ENCODE peak calls at places on chromosomes 12 and 14, in five cellular contexts. M, Z, U, F and P are unnamed samples.

GRCh38 chr12:15863984-15864383 is 18.2 kb upstream of the STRAP start:
- DNase-seq in F (no peak), M (no peak), Z (no peak), U (no peak), P (no peak)

GRCh38 chr12:102421801-102422583 is 58.4 kb downstream of the IGF1 start:
- DNase-seq in M (no peak), F (no peak), U (no peak), Z (no peak), P (no peak)

GRCh38 chr14:22194669-22195068 is 394.4 kb downstream of the DAD1 start:
- DNase-seq in Z (no peak), U (no peak), M (no peak), F (no peak), P (no peak)

GRCh38 chr14:98112211-98112780 is 1159.7 kb downstream of the BCL11B start:
- DNase-seq in F (no peak), U (no peak), Z (no peak), M (no peak), P (no peak)

GRCh38 chr14:72824051-72824450 is 69.8 kb downstream of the DPF3 start:
- DNase-seq in F (no peak), Z (no peak), M (no peak), U (no peak), P (no peak)

GRCh38 chr14:95092723-95093122 is 64.6 kb downstream of the DICER1 start:
- DNase-seq in Z (no peak), F (no peak), U (no peak), M (no peak), P (no peak)

GRCh38 chr12:96710127-96710745 is 196.8 kb upstream of the NEDD1 start:
- DNase-seq in U (no peak), F (no peak), M (no peak), Z (no peak), P (no peak)

GRCh38 chr14:68466491-68466977 is 326.3 kb downstream of the ZFP36L1 start:
- DNase-seq in M (peak; percentile 91), Z (no peak), U (no peak), F (no peak), P (no peak)

GRCh38 chr14:32985881-32986280 is 47.2 kb downstream of the NPAS3 start:
- DNase-seq in Z (no peak), F (peak; percentile 56), U (no peak), M (peak; percentile 26), P (peak; percentile 48)

GRCh38 chr14:38469156-38469555 is 213.3 kb upstream of the CLEC14A start:
- DNase-seq in Z (no peak), U (no peak), F (no peak), M (peak; percentile 92), P (no peak)

DNA sequence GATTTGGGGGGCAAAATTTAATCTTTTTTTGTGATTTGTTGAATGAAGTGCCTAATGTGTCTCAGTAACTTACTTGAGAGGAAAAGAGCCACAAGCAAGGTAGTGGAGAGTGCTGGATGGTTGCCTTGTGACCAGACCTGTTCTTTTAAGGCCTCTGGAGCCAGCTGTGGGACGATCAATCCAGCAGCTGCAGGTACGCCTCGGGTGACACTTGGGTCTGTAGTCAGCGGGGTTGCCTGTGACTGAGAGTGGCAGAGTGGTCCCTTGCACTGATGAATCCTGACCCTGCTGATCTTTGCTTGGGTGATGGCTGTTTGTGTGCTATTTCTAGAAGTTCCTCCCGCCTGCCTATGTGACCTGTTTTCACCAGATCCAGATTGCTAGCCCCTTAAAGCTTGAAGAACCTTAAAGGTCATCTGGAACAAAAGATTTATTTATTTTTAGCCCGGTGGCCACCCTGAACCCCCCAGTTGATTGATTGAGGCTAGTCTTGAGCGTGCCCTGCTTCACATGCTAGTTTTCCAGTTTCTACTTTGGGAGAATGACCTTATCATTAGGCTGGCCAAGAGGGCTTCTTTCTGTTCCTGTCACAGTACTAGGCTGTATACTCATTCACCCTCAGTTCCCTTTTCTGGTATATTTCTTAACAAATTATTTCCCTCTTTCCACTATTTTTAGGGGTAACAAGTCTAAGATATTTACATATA is 23.2 kb downstream of the PRKCH start:
- DNase-seq in F (no peak), Z (no peak), M (no peak), U (no peak), P (no peak)
- H3K27ac ChIP-seq in F (peak overlapping the region; percentile 27), Z (peak overlapping the region; percentile 34), M (no peak overlapping the region), U (no peak overlapping the region), P (no peak overlapping the region)

DNA sequence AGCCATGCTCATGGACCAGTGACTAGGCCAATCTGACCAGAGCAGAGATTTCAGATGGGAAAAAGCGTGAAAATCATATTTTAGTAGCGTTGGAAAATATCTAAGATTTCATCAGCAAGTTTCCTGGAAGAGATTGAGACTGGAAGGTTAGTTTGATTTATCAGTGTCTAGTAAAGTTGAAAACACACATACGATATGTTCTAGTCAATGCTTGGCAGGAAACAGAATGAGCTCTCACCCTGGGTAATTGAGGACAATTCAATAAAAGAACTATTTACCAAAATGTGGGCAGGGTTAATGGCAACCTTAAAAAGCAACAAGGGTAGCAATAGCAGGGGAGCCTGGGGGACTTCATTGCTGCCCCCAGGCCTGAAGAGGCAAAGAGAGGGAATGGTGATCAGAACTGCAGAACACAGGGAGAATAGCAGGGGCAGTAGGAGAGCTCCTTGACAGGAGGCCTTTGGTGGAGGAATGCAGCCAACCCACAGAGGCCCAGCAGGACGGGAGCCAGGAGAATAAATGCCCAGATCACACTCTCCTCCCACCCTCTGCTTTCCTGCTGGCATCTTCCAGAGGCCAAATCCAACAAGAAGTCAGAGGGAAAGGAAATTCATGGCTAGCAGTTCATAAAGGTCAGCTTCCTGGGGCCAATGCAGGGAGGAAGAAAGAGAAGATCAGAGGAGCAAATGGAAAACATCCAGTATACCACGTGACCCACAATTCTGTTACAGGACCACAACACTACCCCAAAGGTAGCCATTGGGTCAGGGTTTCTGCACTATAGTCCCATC is 27.6 kb upstream of the LRP6 start:
- DNase-seq in Z (no peak), F (no peak), U (no peak), M (peak; percentile 15), P (no peak)
- H3K27ac ChIP-seq in Z (peak overlapping the region; percentile 68), F (no peak overlapping the region), U (no peak overlapping the region), M (no peak overlapping the region), P (no peak overlapping the region)

DNA sequence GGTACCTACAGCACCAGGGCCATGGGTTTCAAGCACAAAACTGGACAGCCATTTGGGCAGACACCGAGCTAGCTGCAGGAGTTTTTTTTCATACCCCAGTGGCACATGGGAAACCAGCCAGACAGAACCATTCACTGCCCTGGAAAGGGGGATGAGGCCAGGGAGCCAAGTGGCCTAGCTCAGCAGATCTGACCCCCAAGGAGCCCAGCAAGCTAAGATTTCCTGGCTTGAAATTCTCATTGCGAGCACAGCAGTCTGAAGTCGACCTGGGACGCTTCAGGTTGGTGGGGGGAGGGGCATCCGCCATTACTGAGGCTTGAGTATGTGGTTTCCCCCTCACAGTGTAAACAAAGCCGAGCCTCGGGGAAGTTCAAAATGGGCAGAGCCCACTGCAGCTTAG is 81.2 kb upstream of the CCDC175 start:
- DNase-seq in Z (no peak), U (no peak), M (no peak), F (no peak), P (no peak)
- H3K27ac ChIP-seq in Z (no peak overlapping the region), U (no peak overlapping the region), M (no peak overlapping the region), F (no peak overlapping the region), P (no peak overlapping the region)

GRCh38 chr14:102501751-102502315 is 7.7 kb downstream of the ANKRD9 start:
- DNase-seq in Z (no peak), M (no peak), U (no peak), F (peak; percentile 58), P (no peak)

GRCh38 chr14:102498678-102499265 is 10.8 kb downstream of the ANKRD9 start:
- DNase-seq in M (no peak), F (no peak), Z (no peak), U (no peak), P (no peak)

GRCh38 chr14:102500724-102501123 is 8.9 kb downstream of the ANKRD9 start:
- DNase-seq in M (no peak), Z (no peak), F (no peak), U (no peak), P (no peak)

GRCh38 chr14:102499401-102500189 is 10.0 kb downstream of the ANKRD9 start:
- DNase-seq in F (peak; percentile 97), M (no peak), U (no peak), Z (no peak), P (no peak)

DNA sequence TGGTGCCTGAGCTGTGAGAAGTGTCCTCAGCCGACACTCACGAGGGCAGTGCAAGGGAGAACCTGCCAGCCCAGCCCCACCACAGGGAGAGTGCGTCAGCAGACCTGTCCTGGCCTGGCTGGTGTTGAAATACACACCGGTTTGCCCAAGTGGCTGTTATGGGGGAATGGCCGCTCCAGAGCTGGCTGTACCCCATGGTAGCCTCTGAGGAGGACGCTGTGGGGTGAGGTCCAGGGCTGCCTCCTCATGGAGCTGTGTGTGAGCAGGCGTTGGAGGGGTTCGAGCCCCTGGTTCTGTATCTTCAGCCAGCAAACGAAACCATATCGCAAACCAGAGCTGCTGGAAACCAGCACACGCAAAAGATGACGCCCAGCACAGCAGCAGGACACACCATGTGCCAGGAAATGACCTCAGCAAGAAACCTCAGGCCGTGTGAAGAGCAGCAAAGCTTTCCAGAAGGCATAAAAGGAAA is 9.3 kb downstream of the ANKRD9 start:
- DNase-seq in U (no peak), F (peak; percentile 91), Z (peak; percentile 43), M (peak; percentile 60), P (peak; percentile 70)
- H3K27ac ChIP-seq in U (peak overlapping the region; percentile 84), F (peak overlapping the region; percentile 93), Z (peak overlapping the region; percentile 55), M (peak overlapping the region; percentile 85), P (peak overlapping the region; percentile 79)

DNA sequence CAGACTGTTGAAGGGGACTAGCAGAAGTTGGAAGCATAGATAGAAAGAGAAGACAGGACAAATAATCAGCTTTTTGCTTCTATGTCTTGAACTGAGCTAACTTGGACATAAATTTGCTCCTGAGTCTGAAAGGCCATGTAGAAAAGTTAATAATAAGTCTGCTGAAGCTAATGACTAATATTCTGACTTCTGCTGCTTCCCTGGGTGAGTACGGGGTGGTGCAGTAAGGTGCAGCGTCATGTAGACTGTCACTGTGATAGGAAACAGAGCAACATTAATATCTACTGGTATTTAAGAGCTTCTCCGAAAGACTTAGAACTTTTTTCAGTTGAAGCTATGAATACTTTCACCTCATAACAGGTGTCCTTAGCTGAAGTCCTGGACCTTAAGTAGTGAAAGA is 34.1 kb upstream of the CPM start:
- DNase-seq in Z (no peak), U (no peak), F (no peak), M (no peak), P (no peak)
- H3K27ac ChIP-seq in Z (no peak overlapping the region), U (no peak overlapping the region), F (no peak overlapping the region), M (no peak overlapping the region), P (no peak overlapping the region)

GRCh38 chr14:101908795-101909194 is 55.6 kb upstream of the DYNC1H1 start:
- DNase-seq in F (no peak), M (no peak), U (no peak), Z (no peak), P (no peak)
- H3K27ac ChIP-seq in F (no peak overlapping the region), M (no peak overlapping the region), U (no peak overlapping the region), Z (no peak overlapping the region), P (no peak overlapping the region)

GRCh38 chr12:50613463-50613862 is 108.7 kb downstream of the DIP2B start:
- DNase-seq in U (no peak), F (no peak), M (no peak), Z (no peak), P (no peak)
- H3K27ac ChIP-seq in U (no peak overlapping the region), F (no peak overlapping the region), M (no peak overlapping the region), Z (no peak overlapping the region), P (no peak overlapping the region)